ENCODE peak calls at places on chromosomes 12 and 14, in six cellular contexts. X is ascending aorta, P is choroid plexus epithelial cell, F is AG09309, L is GM23338, R is nephron progenitor cell. K is an unnamed sample.

GRCh38 chr14:23069413-23069806 is 12.1 kb upstream of the CDH24 start:
- DNase-seq in X (no peak), P (no peak), F (no peak), L (no peak), R (no peak), K (no peak)

GRCh38 chr12:29566441-29566840 is 69.0 kb upstream of the OVCH1 start:
- DNase-seq in X (no peak), P (peak), F (no peak), L (no peak), R (no peak), K (no peak)

GRCh38 chr14:90924618-90925345 is 108.6 kb upstream of the TTC7B start:
- DNase-seq in X (no peak), P (no peak), F (peak), L (no peak), R (no peak), K (no peak)

GRCh38 chr12:100221523-100221922 is 20.9 kb downstream of the ACTR6 start:
- DNase-seq in X (no peak), P (no peak), F (no peak), L (no peak), R (no peak), K (no peak)

GRCh38 chr14:103056322-103057027 is 874 bp downstream of the CDC42BPB start:
- DNase-seq in X (peak), P (peak), F (no peak), L (peak), R (peak), K (no peak)

GRCh38 chr12:34398706-34399630 is 376.7 kb downstream of the ALG10 start:
- DNase-seq in X (peak), P (no peak), F (no peak), L (no peak), R (no peak), K (no peak)

GRCh38 chr12:120466560-120467315 is 2.8 kb downstream of the SRSF9 start:
- DNase-seq in X (no peak), P (peak), F (no peak), L (peak), R (peak), K (no peak)

GRCh38 chr14:51305761-51306160 is 65.7 kb downstream of the TMX1 start:
- DNase-seq in X (no peak), P (no peak), F (no peak), L (no peak), R (no peak), K (no peak)

GRCh38 chr12:124395986-124396385 is 101.1 kb downstream of the RFLNA start:
- DNase-seq in X (no peak), P (no peak), F (no peak), L (no peak), R (no peak), K (no peak)

GRCh38 chr12:55935742-55936151 is 4.8 kb downstream of the DGKA start:
- DNase-seq in X (peak), P (peak), F (no peak), L (peak), R (no peak), K (no peak)

GRCh38 chr12:77402726-77403125 is 337.4 kb upstream of the E2F7 start:
- DNase-seq in X (no peak), P (peak), F (peak), L (no peak), R (no peak), K (no peak)

GRCh38 chr14:41167040-41167439 is 439.6 kb upstream of the LRFN5 start:
- DNase-seq in X (no peak), P (no peak), F (no peak), L (peak), R (no peak), K (no peak)

GRCh38 chr12:13223176-13223806 is 26.8 kb downstream of the EMP1 start:
- DNase-seq in X (no peak), P (peak), F (peak), L (no peak), R (no peak), K (no peak)

GRCh38 chr12:107131832-107132616 is 38.7 kb upstream of the CRY1 start:
- DNase-seq in X (no peak), P (peak), F (no peak), L (peak), R (peak), K (no peak)

GRCh38 chr14:36085861-36086260 is 90.7 kb downstream of the PTCSC3 start:
- DNase-seq in X (no peak), P (no peak), F (no peak), L (no peak), R (no peak), K (no peak)

GRCh38 chr12:125013816-125014442 is 20.5 kb downstream of the BRI3BP start:
- DNase-seq in X (no peak), P (no peak), F (no peak), L (peak), R (no peak), K (no peak)

GRCh38 chr12:64696065-64696741 is 63.0 kb downstream of the GNS start:
- DNase-seq in X (no peak), P (peak), F (no peak), L (no peak), R (no peak), K (no peak)

GRCh38 chr14:68786491-68787234 is 6.2 kb downstream of the ZFP36L1 start:
- DNase-seq in X (no peak), P (peak), F (no peak), L (peak), R (no peak), K (no peak)

GRCh38 chr14:76257111-76257803 is 105.5 kb downstream of the GPATCH2L start:
- DNase-seq in X (no peak), P (peak), F (peak), L (no peak), R (no peak), K (no peak)

GRCh38 chr12:72207756-72208155 is 64.4 kb upstream of the TRHDE start:
- DNase-seq in X (no peak), P (no peak), F (no peak), L (no peak), R (no peak), K (no peak)

GRCh38 chr12:62232143-62232729 is 28.0 kb upstream of the USP15 start:
- DNase-seq in X (no peak), P (no peak), F (no peak), L (no peak), R (no peak), K (no peak)

GRCh38 chr12:105109465-105110212 is 2.1 kb downstream of the WASHC4 start:
- DNase-seq in X (no peak), P (peak), F (no peak), L (peak), R (peak), K (no peak)

GRCh38 chr14:38948171-38948570 is 154.9 kb downstream of the SEC23A start:
- DNase-seq in X (no peak), P (no peak), F (peak), L (no peak), R (no peak), K (no peak)

GRCh38 chr14:101559624-101560533 is 1.4 kb upstream of the DIO3 start:
- DNase-seq in X (no peak), P (peak), F (no peak), L (peak), R (peak), K (no peak)

GRCh38 chr14:75229576-75229922 is 49.1 kb upstream of the FOS start:
- DNase-seq in X (no peak), P (no peak), F (no peak), L (no peak), R (no peak), K (no peak)

GRCh38 chr12:68375701-68376469 is 43.7 kb upstream of the MDM1 start:
- DNase-seq in X (no peak), P (peak), F (no peak), L (no peak), R (no peak), K (no peak)

GRCh38 chr14:31154956-31155355 is 52.6 kb downstream of the HECTD1 start:
- DNase-seq in X (no peak), P (peak), F (no peak), L (no peak), R (no peak), K (no peak)

GRCh38 chr14:22428681-22429315 is 160.2 kb downstream of the DAD1 start:
- DNase-seq in X (no peak), P (peak), F (no peak), L (no peak), R (no peak), K (no peak)

GRCh38 chr14:77140343-77140936 is 1.2 kb downstream of the ZDHHC22 start:
- DNase-seq in X (no peak), P (peak), F (no peak), L (no peak), R (no peak), K (no peak)

GRCh38 chr12:110109837-110110535 is 14.2 kb upstream of the IFT81 start:
- DNase-seq in X (peak), P (no peak), F (no peak), L (no peak), R (no peak), K (no peak)

GRCh38 chr12:95218164-95218851 is 701 bp downstream of the VEZT start:
- DNase-seq in X (no peak), P (peak), F (no peak), L (no peak), R (no peak), K (no peak)

GRCh38 chr12:52082988-52083637 is 3.6 kb downstream of the SMIM41 start:
- DNase-seq in X (peak), P (peak), F (no peak), L (peak), R (peak), K (peak)

GRCh38 chr12:52082668-52082987 is 3.1 kb downstream of the SMIM41 start:
- DNase-seq in X (no peak), P (no peak), F (no peak), L (no peak), R (no peak), K (no peak)

GRCh38 chr12:52082026-52082667 is 2.6 kb downstream of the SMIM41 start:
- DNase-seq in X (no peak), P (no peak), F (no peak), L (peak), R (peak), K (peak)

GRCh38 chr12:52084491-52085231 is 5.2 kb downstream of the SMIM41 start:
- DNase-seq in X (no peak), P (no peak), F (no peak), L (no peak), R (no peak), K (no peak)

DNA sequence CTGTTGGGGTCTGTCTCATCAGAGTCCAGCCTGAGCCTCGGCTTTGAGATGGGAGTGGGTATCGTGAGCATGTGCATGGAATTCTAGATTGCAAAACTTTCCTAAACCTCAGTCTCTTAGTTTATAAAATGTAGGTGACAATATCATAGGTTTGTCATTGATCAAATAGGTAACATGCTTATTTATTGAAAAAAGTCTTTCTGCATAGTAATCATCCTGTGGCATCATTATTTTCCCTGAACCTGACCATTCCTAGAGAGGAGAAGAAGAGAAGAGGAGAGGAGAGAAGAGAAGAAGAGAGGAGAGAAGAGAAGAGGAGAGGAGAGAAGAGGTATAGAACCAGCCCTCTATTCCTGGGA is 4.1 kb downstream of the SMIM41 start:
- DNase-seq in X (no peak), P (no peak), F (no peak), L (no peak), R (no peak), K (no peak)
- TF ChIP-seq CTCF in X (no peak), P (no peak), F (no peak), L (no peak), R (peak), K (no peak)

DNA sequence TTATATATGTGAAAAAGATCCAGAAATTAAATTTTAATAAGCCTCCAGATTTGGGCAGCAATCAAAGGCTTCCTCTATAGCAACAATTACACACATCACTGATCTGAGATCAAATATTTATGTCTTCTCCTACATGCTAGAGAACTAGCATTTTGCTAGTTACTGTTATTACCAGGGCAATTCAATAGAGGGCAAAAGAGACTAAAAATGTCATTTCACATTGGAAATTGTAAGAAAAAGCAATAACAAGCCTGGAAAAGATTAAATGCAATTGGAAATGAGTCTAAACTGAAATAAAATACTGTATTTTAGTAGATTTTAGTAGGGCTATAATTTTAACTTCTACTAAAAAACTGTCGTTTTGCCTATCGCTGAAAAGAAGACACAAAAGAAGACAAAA is 32.6 kb upstream of the ANO6 start:
- DNase-seq in X (no peak), P (peak), F (no peak), L (no peak), R (no peak), K (no peak)
- TF ChIP-seq CTCF in X (peak), P (peak), F (peak), L (peak), R (no peak), K (peak)

DNA sequence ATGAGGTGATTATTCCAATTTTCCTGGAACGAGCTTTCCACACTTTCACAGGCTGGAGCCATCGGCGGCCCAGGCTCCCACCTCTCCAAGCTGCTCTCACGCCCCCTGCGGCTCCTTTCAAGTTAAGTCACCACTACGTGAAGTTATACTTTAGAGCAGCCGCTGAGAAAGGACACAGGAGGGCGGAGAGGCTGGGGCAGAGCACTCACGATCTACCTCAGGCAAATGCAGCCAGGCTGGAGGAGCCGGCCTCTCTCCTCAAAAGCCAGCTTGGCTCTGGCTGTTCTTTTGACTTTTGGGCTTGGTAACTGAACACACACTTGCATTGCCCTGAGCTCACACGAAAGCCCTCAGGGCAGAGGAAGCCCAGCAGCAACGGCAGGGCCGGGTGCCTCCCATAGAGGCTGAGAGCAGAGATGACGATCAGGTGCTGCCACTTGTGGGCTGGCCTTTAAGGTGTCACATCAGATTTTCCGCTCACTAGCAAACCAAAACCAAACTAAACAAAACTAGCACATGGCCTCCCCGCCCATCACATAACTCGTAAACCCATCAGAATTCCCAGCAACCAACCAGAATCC is 75.2 kb downstream of the PITPNM2 start:
- DNase-seq in X (no peak), P (peak), F (no peak), L (peak), R (peak), K (no peak)
- TF ChIP-seq CTCF in X (no peak), P (peak), F (peak), L (no peak), R (peak), K (peak)

GRCh38 chr12:47206450-47206830 is 126.7 kb upstream of the AMIGO2 start:
- DNase-seq in X (no peak), P (no peak), F (no peak), L (no peak), R (no peak), K (no peak)

GRCh38 chr12:47207829-47208248 is 128.1 kb upstream of the AMIGO2 start:
- DNase-seq in X (peak), P (no peak), F (no peak), L (no peak), R (no peak), K (no peak)

GRCh38 chr12:47209014-47209413 is 129.3 kb upstream of the AMIGO2 start:
- DNase-seq in X (peak), P (no peak), F (no peak), L (no peak), R (no peak), K (no peak)

GRCh38 chr12:47207005-47207717 is 127.4 kb upstream of the AMIGO2 start:
- DNase-seq in X (no peak), P (no peak), F (no peak), L (no peak), R (no peak), K (no peak)

DNA sequence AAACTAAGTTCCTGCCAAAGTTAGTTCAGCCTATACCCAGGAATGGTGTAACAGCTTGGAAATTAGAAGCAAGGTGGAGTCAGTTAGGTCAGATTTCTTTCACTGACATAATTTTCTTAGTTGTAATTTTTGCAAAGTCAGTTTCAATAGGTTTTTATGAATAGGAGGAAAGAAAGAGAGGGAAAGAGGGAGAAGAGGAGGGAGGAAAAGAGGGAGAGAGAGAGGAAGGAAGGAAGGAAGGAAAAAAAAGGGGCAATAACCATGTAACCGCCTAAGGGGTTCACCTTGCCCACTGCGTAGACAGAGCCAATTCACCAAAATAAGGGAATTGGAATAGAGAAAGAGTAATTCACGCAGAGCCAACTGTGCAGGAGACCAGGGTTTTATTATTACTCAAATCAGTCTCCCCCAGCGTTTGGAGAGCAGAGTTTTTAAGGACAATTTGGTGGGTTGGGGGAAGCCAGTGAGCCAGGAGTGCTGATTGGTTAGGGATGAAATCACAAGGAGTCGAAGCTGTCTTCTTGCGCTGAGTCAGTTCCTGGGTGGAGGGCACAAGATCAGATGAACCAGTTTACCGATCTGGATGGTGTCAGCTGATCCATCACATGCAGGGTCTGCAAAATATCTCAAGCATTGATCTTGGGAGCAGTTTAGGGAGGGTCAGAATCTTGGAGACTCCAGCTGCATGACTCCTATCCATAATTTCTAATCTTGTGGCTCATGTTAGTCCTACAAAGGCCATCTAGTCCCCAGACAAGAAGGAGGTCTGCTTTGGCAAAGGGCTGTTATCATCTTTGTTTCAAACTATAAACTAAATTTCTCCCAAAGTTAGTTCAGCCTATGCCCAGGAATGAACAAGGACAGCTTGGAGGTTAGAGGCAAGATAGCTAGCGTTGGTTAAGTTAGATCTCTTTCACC is 126.0 kb upstream of the AMIGO2 start:
- DNase-seq in X (no peak), P (no peak), F (no peak), L (no peak), R (no peak), K (no peak)
- TF ChIP-seq CTCF in X (no peak), P (no peak), F (no peak), L (no peak), R (no peak), K (no peak)

DNA sequence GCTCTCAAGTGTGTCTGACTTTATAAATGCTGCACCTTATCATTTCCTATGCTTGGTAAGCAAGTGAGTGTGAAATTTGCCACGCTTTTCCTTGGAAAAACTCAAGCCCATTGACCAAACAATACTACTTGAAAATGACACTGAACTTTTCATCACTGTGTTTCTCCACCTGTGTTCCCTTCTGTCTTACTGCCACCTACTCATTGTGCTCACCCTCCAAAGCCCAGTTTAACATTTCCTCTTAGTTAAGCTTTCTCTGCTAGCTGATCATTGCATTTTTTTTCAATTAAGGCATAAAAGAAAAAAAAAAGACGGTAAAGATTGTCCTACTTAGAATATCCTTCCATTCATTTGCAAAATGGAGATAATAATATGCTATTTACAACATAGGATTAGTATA is 445.7 kb downstream of the DPF3 start:
- DNase-seq in X (no peak), P (no peak), F (no peak), L (no peak), R (no peak), K (no peak)
- TF ChIP-seq CTCF in X (no peak), P (no peak), F (no peak), L (peak), R (no peak), K (no peak)

GRCh38 chr12:31589896-31590729 is 823 bp downstream of the DENND5B start:
- DNase-seq in X (peak), P (peak), F (no peak), L (peak), R (peak), K (no peak)

GRCh38 chr12:31591308-31591901 is 469 bp upstream of the DENND5B start:
- DNase-seq in X (peak), P (peak), F (no peak), L (peak), R (peak), K (no peak)

GRCh38 chr12:31588976-31589375 is 2.0 kb downstream of the DENND5B start:
- DNase-seq in X (no peak), P (no peak), F (no peak), L (no peak), R (no peak), K (no peak)

GRCh38 chr12:31589582-31589895 is 1.4 kb downstream of the DENND5B start:
- DNase-seq in X (no peak), P (no peak), F (no peak), L (peak), R (peak), K (no peak)

DNA sequence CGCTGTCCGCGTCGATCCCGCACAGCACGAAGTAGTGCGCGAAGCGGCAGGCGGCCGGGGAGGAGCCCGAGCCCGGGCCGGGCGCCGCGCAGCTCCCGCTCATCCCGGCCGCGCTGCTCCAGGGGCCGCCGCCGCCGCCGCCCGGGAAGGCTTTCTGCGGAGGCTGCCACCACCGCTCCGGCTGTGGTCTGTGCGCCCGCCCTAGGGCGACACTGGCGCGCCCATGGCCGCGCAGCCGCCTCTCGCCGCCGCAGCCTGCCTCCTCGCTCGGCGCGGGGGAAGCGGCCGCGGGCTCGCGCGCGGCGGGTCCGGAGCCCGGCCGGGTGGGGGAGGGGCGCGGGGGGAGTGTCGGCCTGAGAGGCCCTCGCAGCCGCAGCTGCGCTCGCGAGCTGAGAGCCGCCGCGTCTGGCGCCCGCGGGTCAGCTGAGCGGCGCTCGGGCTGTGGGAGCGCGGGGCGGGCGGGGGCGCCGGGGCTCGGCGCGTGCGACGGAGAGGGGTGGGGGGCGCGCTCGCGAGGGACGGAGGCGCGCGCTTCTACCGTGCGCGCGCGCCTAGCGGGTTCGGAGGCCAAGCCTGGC is at the start of gene DENND5B:
- DNase-seq in X (peak), P (peak), F (no peak), L (peak), R (peak), K (peak)
- TF ChIP-seq CTCF in X (no peak), P (no peak), F (no peak), L (no peak), R (no peak), K (no peak)